ENCODE peak calls at places on chromosomes 12 and 14, in ten cellular contexts. G, D, R, W, S, Q, P, X, A and V are unnamed samples.
A peak's percentile ranks its signal among the peaks of the same experiment; 100 is the strongest.

GRCh38 chr12:62191747-62192485 is 68.3 kb upstream of the USP15 start:
- DNase-seq in G (peak; percentile 8), D (no peak), R (peak; percentile 4), W (peak; percentile 6), S (peak; percentile 9), Q (peak; percentile 29), P (peak; percentile 16), X (peak; percentile 86), A (no peak), V (no peak)

GRCh38 chr12:96047621-96048211 is 12.3 kb upstream of the LTA4H start:
- DNase-seq in G (peak; percentile 74), D (peak; percentile 79), R (no peak), W (no peak), S (no peak), Q (peak; percentile 41), P (peak; percentile 35), X (no peak), A (no peak), V (no peak)

GRCh38 chr12:98402081-98402480 is 113.3 kb upstream of the TMPO start:
- DNase-seq in G (no peak), D (peak; percentile 71), R (no peak), W (no peak), S (no peak), Q (no peak), P (no peak), X (no peak), A (no peak), V (no peak)

GRCh38 chr12:111937429-111937828 is 75.5 kb downstream of the TMEM116 start:
- DNase-seq in G (peak; percentile 15), D (no peak), R (no peak), W (peak; percentile 8), S (no peak), Q (no peak), P (no peak), X (no peak), A (no peak), V (no peak)

GRCh38 chr12:13534645-13535398 is 338.3 kb downstream of the EMP1 start:
- DNase-seq in G (peak; percentile 68), D (peak; percentile 50), R (peak; percentile 42), W (peak; percentile 48), S (peak; percentile 12), Q (no peak), P (peak; percentile 15), X (peak; percentile 82), A (peak; percentile 48), V (peak; percentile 77)

GRCh38 chr12:49201595-49202295 is 12.9 kb upstream of the TUBA1A start:
- DNase-seq in G (peak; percentile 26), D (no peak), R (no peak), W (no peak), S (no peak), Q (peak; percentile 37), P (no peak), X (peak; percentile 43), A (peak; percentile 92), V (no peak)

GRCh38 chr12:13175499-13175898 is 21.0 kb upstream of the EMP1 start:
- DNase-seq in G (peak; percentile 65), D (peak; percentile 74), R (no peak), W (no peak), S (no peak), Q (no peak), P (no peak), X (no peak), A (no peak), V (no peak)

GRCh38 chr14:70744631-70745030 is 64.7 kb downstream of the MAP3K9 start:
- DNase-seq in G (no peak), D (no peak), R (no peak), W (no peak), S (no peak), Q (no peak), P (no peak), X (no peak), A (no peak), V (no peak)

GRCh38 chr14:91078095-91078737 is 17.8 kb upstream of the RPS6KA5 start:
- DNase-seq in G (no peak), D (no peak), R (no peak), W (no peak), S (peak; percentile 27), Q (no peak), P (peak; percentile 42), X (no peak), A (no peak), V (no peak)

GRCh38 chr14:103118019-103118662 is 5.1 kb upstream of the TNFAIP2 start:
- DNase-seq in G (peak; percentile 58), D (no peak), R (no peak), W (no peak), S (no peak), Q (no peak), P (no peak), X (no peak), A (no peak), V (peak; percentile 62)

GRCh38 chr12:219891-220352 is 6.0 kb upstream of the SLC6A12 start:
- DNase-seq in G (peak; percentile 62), D (peak; percentile 23), R (peak; percentile 72), W (peak; percentile 76), S (peak; percentile 76), Q (no peak), P (peak; percentile 71), X (peak; percentile 67), A (peak; percentile 51), V (peak; percentile 79)

GRCh38 chr12:102249073-102249854 is 51.6 kb upstream of the PMCH start:
- DNase-seq in G (no peak), D (no peak), R (no peak), W (no peak), S (no peak), Q (no peak), P (no peak), X (no peak), A (no peak), V (no peak)

GRCh38 chr14:20820063-20820904 is 17.6 kb upstream of the RNASE1 start:
- DNase-seq in G (no peak), D (peak; percentile 27), R (no peak), W (no peak), S (no peak), Q (no peak), P (no peak), X (no peak), A (no peak), V (peak; percentile 57)

GRCh38 chr12:11067514-11067913 is 5.4 kb upstream of the TAS2R46 start:
- DNase-seq in G (no peak), D (no peak), R (no peak), W (no peak), S (no peak), Q (no peak), P (no peak), X (no peak), A (no peak), V (peak; percentile 20)

GRCh38 chr12:25388216-25388615 is 137.5 kb upstream of the KRAS start:
- DNase-seq in G (no peak), D (peak; percentile 37), R (no peak), W (no peak), S (peak; percentile 15), Q (no peak), P (no peak), X (no peak), A (no peak), V (peak; percentile 43)

GRCh38 chr12:129530517-129530916 is 373.3 kb downstream of the TMEM132D start:
- DNase-seq in G (no peak), D (no peak), R (no peak), W (no peak), S (no peak), Q (no peak), P (no peak), X (no peak), A (no peak), V (no peak)

GRCh38 chr12:49922349-49923034 is 18.8 kb upstream of the FAIM2 start:
- DNase-seq in G (no peak), D (no peak), R (no peak), W (no peak), S (no peak), Q (no peak), P (no peak), X (no peak), A (no peak), V (no peak)

GRCh38 chr12:132356686-132357622 is 27.6 kb upstream of the GALNT9 start:
- DNase-seq in G (peak; percentile 91), D (peak; percentile 66), R (no peak), W (peak; percentile 73), S (no peak), Q (no peak), P (no peak), X (no peak), A (peak; percentile 5), V (peak; percentile 44)

GRCh38 chr12:32390572-32391219 is 8.7 kb upstream of the FGD4 start:
- DNase-seq in G (peak; percentile 18), D (peak; percentile 32), R (no peak), W (no peak), S (peak; percentile 43), Q (peak; percentile 6), P (peak; percentile 42), X (peak; percentile 58), A (no peak), V (peak; percentile 52)

GRCh38 chr12:32116897-32117296 is 10.2 kb downstream of the BICD1 start:
- DNase-seq in G (peak; percentile 24), D (no peak), R (no peak), W (no peak), S (no peak), Q (no peak), P (no peak), X (no peak), A (no peak), V (no peak)

GRCh38 chr12:3833670-3834310 is 39.4 kb downstream of the PARP11 start:
- DNase-seq in G (no peak), D (no peak), R (no peak), W (no peak), S (no peak), Q (no peak), P (no peak), X (no peak), A (no peak), V (no peak)

GRCh38 chr12:57693317-57693658 is 644 bp upstream of the OS9 start:
- DNase-seq in G (no peak), D (no peak), R (no peak), W (no peak), S (peak; percentile 22), Q (peak; percentile 53), P (no peak), X (no peak), A (no peak), V (no peak)

GRCh38 chr14:85466678-85467077 is 63.3 kb upstream of the FLRT2 start:
- DNase-seq in G (peak; percentile 8), D (no peak), R (no peak), W (no peak), S (no peak), Q (no peak), P (no peak), X (no peak), A (no peak), V (no peak)

GRCh38 chr12:89700191-89700810 is 8.3 kb downstream of the ATP2B1 start:
- DNase-seq in G (no peak), D (peak; percentile 54), R (no peak), W (no peak), S (no peak), Q (no peak), P (no peak), X (no peak), A (no peak), V (no peak)

GRCh38 chr12:132466241-132467188 is 23.4 kb upstream of the FBRSL1 start:
- DNase-seq in G (no peak), D (no peak), R (no peak), W (no peak), S (no peak), Q (no peak), P (no peak), X (no peak), A (no peak), V (no peak)

GRCh38 chr12:6444704-6445688 is at the start of gene CD27:
- DNase-seq in G (no peak), D (no peak), R (no peak), W (no peak), S (no peak), Q (no peak), P (no peak), X (no peak), A (no peak), V (no peak)

GRCh38 chr14:74459289-74459946 is 33.4 kb upstream of the SYNDIG1L start:
- DNase-seq in G (peak; percentile 87), D (no peak), R (peak; percentile 24), W (peak; percentile 71), S (peak; percentile 9), Q (no peak), P (peak; percentile 57), X (peak; percentile 43), A (peak; percentile 25), V (no peak)

GRCh38 chr12:30794591-30795409 is 40.0 kb upstream of the CAPRIN2 start:
- DNase-seq in G (peak; percentile 75), D (peak; percentile 94), R (no peak), W (peak; percentile 54), S (no peak), Q (no peak), P (no peak), X (no peak), A (peak; percentile 77), V (no peak)